ENCODE peak calls at places on chromosome 12, in four cellular contexts. J, G, O and L are unnamed samples.

GRCh38 chr12:66065146-66065545 is 65.4 kb downstream of the LLPH start:
- DNase-seq in O (no peak), G (no peak), J (peak), L (no peak)

GRCh38 chr12:51326762-51327439 is 2.9 kb upstream of the BIN2 start:
- DNase-seq in J (peak), G (no peak), O (peak), L (no peak)

GRCh38 chr12:237026-237815 is 23.3 kb upstream of the SLC6A12 start:
- DNase-seq in G (no peak), O (no peak), J (no peak), L (peak)

GRCh38 chr12:130634866-130635265 is 81.2 kb downstream of the RIMBP2 start:
- DNase-seq in O (no peak), G (no peak), J (no peak), L (no peak)

GRCh38 chr12:50633950-50634349 is 129.2 kb downstream of the DIP2B start:
- DNase-seq in O (no peak), J (peak), G (no peak), L (no peak)

GRCh38 chr12:52200086-52200782 is 8.4 kb upstream of the KRT80 start:
- DNase-seq in O (no peak), G (no peak), J (no peak), L (no peak)

GRCh38 chr12:20000229-20000869 is 368.0 kb upstream of the PDE3A start:
- DNase-seq in G (no peak), O (no peak), J (no peak), L (no peak)

GRCh38 chr12:14843425-14843887 is at the start of gene ART4:
- DNase-seq in J (no peak), G (no peak), O (no peak), L (no peak)

GRCh38 chr12:2582631-2583616 is 211.8 kb upstream of the FKBP4 start:
- DNase-seq in J (peak), G (no peak), O (peak), L (peak)

GRCh38 chr12:22971771-22972191 is 346.8 kb downstream of the ETNK1 start:
- DNase-seq in G (no peak), O (no peak), J (peak), L (no peak)

GRCh38 chr12:87667378-87667777 is 361.8 kb downstream of the C12orf50 start:
- DNase-seq in O (peak), G (no peak), J (peak), L (no peak)

GRCh38 chr12:89733579-89734201 is 25.1 kb upstream of the ATP2B1 start:
- DNase-seq in O (no peak), G (no peak), J (peak), L (no peak)

GRCh38 chr12:107092669-107093546 is 441 bp downstream of the CRY1 start:
- DNase-seq in O (no peak), J (peak), G (peak), L (peak)

GRCh38 chr12:17976202-17976601 is 113.8 kb downstream of the RERGL start:
- DNase-seq in J (no peak), O (peak), G (no peak), L (no peak)

GRCh38 chr12:673849-674248 is 10.6 kb upstream of the NINJ2 start:
- DNase-seq in J (no peak), O (peak), G (no peak), L (no peak)

GRCh38 chr12:2239376-2240010 is 186.7 kb downstream of the CACNA1C start:
- DNase-seq in O (no peak), J (no peak), G (no peak), L (no peak)

GRCh38 chr12:110233212-110233903 is 47.7 kb upstream of the ATP2A2 start:
- DNase-seq in G (no peak), O (no peak), J (no peak), L (no peak)

GRCh38 chr12:26869908-26870459 is 37.0 kb upstream of the ITPR2 start:
- DNase-seq in J (no peak), G (no peak), O (no peak), L (no peak)

GRCh38 chr12:79547044-79547734 is 143.6 kb downstream of the PAWR start:
- DNase-seq in G (no peak), J (peak), O (no peak), L (no peak)

GRCh38 chr12:48966177-48966890 is 5.2 kb downstream of the WNT10B start:
- DNase-seq in O (no peak), J (no peak), G (no peak), L (no peak)